ENCODE peak calls at places on chromosomes 12 and 14, in eight cellular contexts. O, E, L, S, A, W, R and D are unnamed samples.

GRCh38 chr14:71399057-71399487 is 491.8 kb downstream of the PCNX1 start:
- DNase-seq in O (no peak), E (peak; percentile 33), L (no peak), S (no peak), A (no peak), W (no peak), R (no peak), D (no peak)

GRCh38 chr12:121958521-121959240 is 40.3 kb downstream of the CFAP251 start:
- DNase-seq in O (no peak), E (peak; percentile 78), L (no peak), S (no peak), A (no peak), W (no peak), R (no peak), D (no peak)

GRCh38 chr12:23757541-23757962 is 191.9 kb downstream of the SOX5 start:
- DNase-seq in O (no peak), E (no peak), L (no peak), S (no peak), A (no peak), W (no peak), R (no peak), D (no peak)

GRCh38 chr12:83389237-83389996 is 702.7 kb downstream of the TMTC2 start:
- DNase-seq in O (peak; percentile 18), E (no peak), L (no peak), S (no peak), A (no peak), W (no peak), R (no peak), D (no peak)

GRCh38 chr14:65001758-65002157 is 15.1 kb downstream of the FNTB start:
- DNase-seq in O (no peak), E (no peak), L (no peak), S (no peak), A (no peak), W (no peak), R (no peak), D (no peak)

GRCh38 chr12:65649126-65649525 is 175.2 kb upstream of the HMGA2 start:
- DNase-seq in O (peak; percentile 98), E (peak; percentile 100), L (no peak), S (peak; percentile 72), A (peak; percentile 99), W (no peak), R (peak; percentile 79), D (peak; percentile 99)

GRCh38 chr12:11182529-11182928 is 4.2 kb downstream of the TAS2R42 start:
- DNase-seq in O (no peak), E (no peak), L (no peak), S (no peak), A (no peak), W (no peak), R (no peak), D (no peak)

GRCh38 chr14:58299665-58300202 is 1.4 kb downstream of the ARID4A start:
- DNase-seq in O (no peak), E (no peak), L (no peak), S (no peak), A (peak; percentile 21), W (no peak), R (no peak), D (no peak)

GRCh38 chr14:32896979-32897723 is 41.5 kb upstream of the NPAS3 start:
- DNase-seq in O (no peak), E (peak; percentile 7), L (no peak), S (no peak), A (peak; percentile 1), W (no peak), R (no peak), D (no peak)

GRCh38 chr12:29066061-29066588 is 83.0 kb upstream of the FAR2 start:
- DNase-seq in O (peak; percentile 40), E (peak; percentile 50), L (no peak), S (no peak), A (peak; percentile 47), W (no peak), R (no peak), D (peak; percentile 63)

GRCh38 chr12:123614531-123614930 is 12.6 kb downstream of the DDX55 start:
- DNase-seq in O (no peak), E (peak; percentile 32), L (no peak), S (no peak), A (peak; percentile 11), W (no peak), R (no peak), D (peak; percentile 26)

GRCh38 chr14:70882771-70883492 is 24.3 kb upstream of the PCNX1 start:
- DNase-seq in O (no peak), E (peak; percentile 66), L (no peak), S (no peak), A (peak; percentile 74), W (no peak), R (no peak), D (peak; percentile 37)

GRCh38 chr12:124640096-124640495 is 72.7 kb upstream of the NCOR2 start:
- DNase-seq in O (no peak), E (peak; percentile 72), L (no peak), S (no peak), A (peak; percentile 88), W (no peak), R (no peak), D (peak; percentile 72)

GRCh38 chr12:2180737-2181082 is 127.9 kb downstream of the CACNA1C start:
- DNase-seq in O (no peak), E (no peak), L (no peak), S (no peak), A (no peak), W (no peak), R (no peak), D (no peak)
- H3K4me1 ChIP-seq in O (peaks cover 24% of the 10 kb centered on the region), E (peaks cover 24% of the 10 kb centered on the region), L (peaks cover 11% of the 10 kb centered on the region), S (no peaks in the 10 kb centered on the region), A (peaks cover 12% of the 10 kb centered on the region), W (no peaks in the 10 kb centered on the region), R (peaks cover 9% of the 10 kb centered on the region), D (no peaks in the 10 kb centered on the region)

DNA sequence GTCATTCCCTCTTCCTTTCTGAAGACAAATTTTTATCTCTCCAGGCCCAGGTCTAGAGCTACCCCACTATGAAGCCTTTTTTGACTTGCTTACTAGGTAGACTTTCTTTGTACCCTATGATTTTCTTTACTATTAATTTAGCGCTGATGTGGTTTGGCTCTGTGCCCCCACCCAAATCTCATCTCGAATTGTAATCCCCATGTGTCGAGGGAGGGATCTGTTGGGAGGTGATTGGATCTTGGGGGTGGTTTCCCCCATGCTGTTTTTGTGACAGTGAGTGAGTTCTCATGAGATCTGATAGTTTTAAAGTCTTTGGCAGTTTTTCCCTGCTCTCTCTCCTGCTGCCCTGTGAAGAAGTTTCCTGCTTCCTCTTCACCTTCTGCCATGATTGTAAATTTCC is 118.1 kb downstream of the SLC38A1 start:
- DNase-seq in O (no peak), E (no peak), L (no peak), S (no peak), A (no peak), W (no peak), R (no peak), D (no peak)
- H3K27ac ChIP-seq in O (no peak overlapping the region), E (no peak overlapping the region), L (no peak overlapping the region), S (no peak overlapping the region), A (no peak overlapping the region), W (no peak overlapping the region), R (no peak overlapping the region), D (no peak overlapping the region)

DNA sequence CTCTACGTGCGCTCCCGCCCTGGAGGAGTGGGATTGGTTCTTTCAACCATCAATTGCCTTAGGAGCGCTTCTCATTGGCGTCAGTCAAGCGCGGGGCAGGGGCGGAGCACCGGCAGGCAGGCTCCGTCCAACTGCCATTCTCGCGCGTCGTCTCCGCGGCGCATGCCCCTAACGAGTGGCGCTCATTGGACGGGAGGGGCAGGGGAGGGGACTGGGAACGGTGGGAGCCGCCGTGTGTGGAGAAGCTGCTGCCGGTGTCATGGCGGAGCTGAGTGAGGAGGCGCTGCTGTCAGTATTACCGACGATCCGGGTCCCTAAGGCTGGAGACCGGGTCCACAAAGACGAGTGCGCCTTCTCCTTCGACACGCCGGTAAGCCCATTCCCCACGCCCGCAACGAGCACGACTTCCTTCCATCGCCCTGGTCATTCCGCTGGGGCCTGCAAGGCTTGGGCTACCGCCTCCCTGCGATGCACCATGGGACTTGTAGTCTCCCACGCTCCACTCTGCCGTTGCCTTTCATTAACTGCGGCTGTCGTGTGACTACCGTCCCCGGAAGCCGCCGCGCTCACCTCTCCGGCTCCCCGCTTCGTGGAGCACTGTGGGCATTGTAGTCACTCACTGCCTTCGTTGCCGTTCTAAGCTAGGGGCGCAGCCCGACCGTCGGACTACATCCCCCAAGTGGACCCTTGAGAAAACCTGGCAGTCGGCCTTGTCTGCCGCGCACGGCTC is at the start of gene USP5:
- DNase-seq in O (peak; percentile 100), E (peak; percentile 100), L (peak; percentile 99), S (peak; percentile 99), A (peak; percentile 100), W (peak; percentile 100), R (peak; percentile 99), D (peak; percentile 99)
- TF ChIP-seq CTCF in O (no peak), E (no peak), L (no peak), S (no peak), A (no peak), W (no peak), R (no peak), D (no peak)

DNA sequence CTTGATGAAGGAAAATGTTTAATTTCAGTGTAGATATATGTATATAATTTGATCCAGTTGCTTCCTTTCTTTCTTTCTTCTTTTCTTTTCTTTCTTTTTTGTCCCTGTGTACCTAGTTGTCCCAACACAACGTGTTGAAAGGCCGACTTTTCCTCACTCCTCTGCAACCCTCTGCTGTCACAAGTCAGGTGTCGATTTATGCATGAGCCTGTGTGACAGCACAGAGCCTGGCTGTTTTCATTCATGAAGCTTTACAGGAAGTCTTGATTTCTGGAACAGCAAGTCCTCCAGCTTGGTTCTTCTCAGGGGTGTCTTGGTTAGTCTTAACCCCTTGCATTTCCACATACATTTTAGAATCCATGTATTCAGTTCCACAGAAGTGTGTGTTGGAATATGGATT is 88.1 kb downstream of the PPP2R5C start:
- DNase-seq in O (no peak), E (no peak), L (no peak), S (no peak), A (no peak), W (no peak), R (no peak), D (no peak)
- H3K4me1 ChIP-seq in O (no peaks in the 10 kb centered on the region), E (no peaks in the 10 kb centered on the region), L (peaks cover 14% of the 10 kb centered on the region), S (no peaks in the 10 kb centered on the region), A (no peaks in the 10 kb centered on the region), W (peaks cover 7% of the 10 kb centered on the region), R (peaks cover 6% of the 10 kb centered on the region), D (peaks cover 5% of the 10 kb centered on the region)

DNA sequence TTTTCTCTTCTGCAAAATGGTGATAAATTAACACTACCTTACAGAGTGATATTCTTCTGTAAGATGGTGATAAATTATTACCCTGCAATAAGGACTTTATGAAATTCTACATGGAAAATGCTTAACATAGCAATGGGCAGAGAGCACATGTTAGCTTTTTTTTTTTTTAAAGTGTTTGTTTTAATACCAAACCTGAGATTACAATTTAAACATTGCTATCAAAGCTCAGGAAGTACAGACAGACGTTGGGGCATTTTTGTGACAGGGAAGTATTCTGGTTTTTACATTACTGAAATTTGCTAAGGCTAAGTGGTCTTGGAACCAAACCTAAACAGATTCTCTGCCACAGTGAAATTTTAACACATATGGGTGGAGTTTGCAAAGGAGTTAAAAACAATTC is 133.1 kb downstream of the FGD4 start:
- DNase-seq in O (no peak), E (no peak), L (no peak), S (no peak), A (no peak), W (no peak), R (no peak), D (no peak)
- H3K27ac ChIP-seq in O (no peak overlapping the region), E (no peak overlapping the region), L (peak overlapping the region; percentile 83), S (peak overlapping the region; percentile 54), A (no peak overlapping the region), W (no peak overlapping the region), R (no peak overlapping the region), D (no peak overlapping the region)